ENCODE peak calls at places on chromosomes 13 and 19, in nine cellular contexts. J is HCT116, I is hepatocyte, D is GM23338, M is neural progenitor cell, B is SK-N-SH, K is OCI-LY7, G is GM23248, T is MM.1S. H is an unnamed sample.

GRCh38 chr13:80132741-80133601 is 208.0 kb downstream of the SPRY2 start:
- DNase-seq in D (peak), J (no peak), M (peak), B (peak), G (peak), K (no peak), T (no peak), I (peak), H (peak)

GRCh38 chr19:54871713-54872112 is 2.3 kb upstream of the FCAR start:
- DNase-seq in T (no peak), D (no peak), I (no peak), G (no peak), J (no peak), K (no peak), B (no peak), M (no peak), H (no peak)

GRCh38 chr13:112251930-112252585 is 124.1 kb upstream of the SPACA7 start:
- DNase-seq in B (no peak), T (no peak), D (no peak), I (no peak), K (no peak), J (no peak), M (no peak), G (no peak), H (no peak)

GRCh38 chr13:74683411-74683810 is 549.2 kb upstream of the KLF12 start:
- DNase-seq in I (no peak), T (no peak), M (no peak), K (no peak), B (no peak), G (no peak), J (no peak), D (peak), H (peak)

GRCh38 chr19:49231804-49232203 is 74.2 kb downstream of the TRPM4 start:
- DNase-seq in B (no peak), M (no peak), G (no peak), K (no peak), J (no peak), T (no peak), I (no peak), D (no peak), H (no peak)

GRCh38 chr19:19663292-19664120 is at the start of gene ATP13A1:
- DNase-seq in M (peak), K (peak), I (peak), J (peak), B (peak), D (peak), T (peak), G (peak), H (peak)

GRCh38 chr13:26965058-26965380 is 204.4 kb upstream of the GPR12 start:
- DNase-seq in B (no peak), I (no peak), M (no peak), G (no peak), T (no peak), K (no peak), J (no peak), D (no peak), H (no peak)

GRCh38 chr13:56736966-56737365 is 403.8 kb upstream of the PRR20A start:
- DNase-seq in B (no peak), M (no peak), G (no peak), J (no peak), I (no peak), T (no peak), K (no peak), D (no peak), H (no peak)

GRCh38 chr19:15450528-15450890 is 753 bp upstream of the WIZ start:
- DNase-seq in B (no peak), D (no peak), I (no peak), T (no peak), K (no peak), J (no peak), G (no peak), M (no peak), H (no peak)

GRCh38 chr13:30870049-30870884 is 35.8 kb upstream of the MEDAG start:
- DNase-seq in G (peak), B (no peak), T (peak), J (peak), D (peak), K (peak), I (peak), M (peak), H (peak)

GRCh38 chr19:45640849-45641273 is 1.7 kb upstream of the EML2 start:
- DNase-seq in G (no peak), D (peak), J (peak), T (no peak), I (peak), M (peak), K (no peak), B (no peak), H (peak)

GRCh38 chr19:45484273-45484945 is 12.4 kb downstream of the RTN2 start:
- DNase-seq in M (peak), I (no peak), D (no peak), B (no peak), G (peak), T (no peak), K (no peak), J (no peak), H (no peak)

GRCh38 chr13:33963134-33963533 is 145.2 kb downstream of the RFC3 start:
- DNase-seq in D (no peak), K (no peak), M (no peak), J (no peak), T (no peak), G (no peak), B (no peak), I (no peak), H (no peak)

DNA sequence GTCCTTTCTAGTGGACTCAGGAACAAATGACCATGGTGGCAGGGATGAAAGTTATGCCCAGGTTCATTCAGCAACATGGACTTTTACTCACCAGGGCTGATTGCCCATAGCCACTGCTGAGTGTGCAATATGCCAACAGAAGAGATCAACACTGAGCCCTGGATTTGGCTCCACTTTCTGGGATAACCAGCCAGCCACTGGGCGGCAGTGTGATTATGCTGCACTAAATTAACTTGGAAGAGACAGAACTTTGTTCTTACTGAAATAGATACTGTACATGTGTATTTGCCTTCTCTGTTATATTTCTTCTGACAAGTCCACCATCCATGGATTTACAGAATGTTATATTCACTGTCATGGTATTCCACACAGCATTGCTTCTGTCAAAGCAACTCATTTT is 257.4 kb downstream of the TDRD3 start:
- DNase-seq in J (no peak), K (no peak), I (peak), M (peak), T (no peak), B (no peak), D (peak), G (peak), H (peak)
- TF ChIP-seq EZH2phosphoT487 in J (no peak), K (no peak), I (no peak), M (no peak), T (no peak), B (no peak), D (no peak), G (no peak), H (no peak)

GRCh38 chr13:106210327-106210726 is 325.1 kb downstream of the EFNB2 start:
- DNase-seq in K (no peak), G (no peak), D (no peak), B (no peak), I (peak), J (no peak), T (no peak), M (no peak), H (no peak)
- H3K4me2 ChIP-seq in K (no peak), G (no peak), D (no peak), B (no peak), I (no peak), J (no peak), T (no peak), M (no peak), H (no peak)

DNA sequence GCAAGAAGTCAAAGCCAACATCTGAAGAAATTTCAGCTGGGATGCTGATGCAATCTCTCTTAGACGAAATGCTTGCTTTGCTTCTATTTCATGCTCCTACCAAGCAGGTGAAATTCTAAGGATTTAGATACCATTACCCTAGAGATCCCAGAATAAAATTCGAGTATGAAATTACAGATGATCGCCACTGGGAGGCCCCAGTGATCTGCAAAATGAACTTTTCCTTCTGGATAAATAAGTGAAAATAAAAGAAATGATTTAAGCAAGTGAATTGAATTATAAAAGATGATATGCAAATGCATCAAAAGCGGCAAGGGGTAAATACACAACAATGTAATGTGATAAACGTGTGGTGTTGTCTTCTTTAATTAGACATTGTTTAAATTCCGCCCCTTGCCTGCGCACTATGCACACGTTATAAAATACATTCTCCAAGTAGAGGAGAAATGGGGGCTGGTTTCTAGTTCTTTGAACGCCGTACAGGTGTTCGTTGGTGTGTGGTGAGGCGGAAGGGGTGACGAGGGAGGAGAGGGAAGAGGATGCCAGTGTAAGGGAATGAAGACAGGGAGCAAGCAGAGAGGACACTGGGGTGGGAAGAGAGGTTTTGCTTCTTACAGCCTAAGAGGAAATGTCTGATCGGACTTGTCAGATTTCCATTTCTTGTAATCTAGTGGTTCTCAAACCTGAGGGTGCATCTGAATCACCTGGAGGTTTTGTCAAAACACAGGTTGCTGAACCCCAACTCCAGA is 58.0 kb downstream of the ERCC5 start:
- DNase-seq in T (no peak), D (peak), B (peak), G (peak), K (peak), J (no peak), I (no peak), M (peak), H (peak)
- TF ChIP-seq EZH2phosphoT487 in T (no peak), D (no peak), B (no peak), G (no peak), K (no peak), J (no peak), I (no peak), M (no peak), H (no peak)

GRCh38 chr19:38639679-38640078 is 7.8 kb upstream of the ACTN4 start:
- DNase-seq in I (no peak), B (no peak), T (no peak), D (no peak), G (no peak), M (no peak), K (no peak), J (no peak), H (no peak)
- H3K4me2 ChIP-seq in I (no peak), B (no peak), T (no peak), D (no peak), G (no peak), M (no peak), K (no peak), J (no peak), H (no peak)

GRCh38 chr13:77386880-77387606 is 60.1 kb upstream of the MYCBP2 start:
- DNase-seq in K (no peak), I (no peak), M (no peak), J (no peak), D (no peak), G (peak), T (no peak), B (no peak), H (peak)
- TF ChIP-seq EZH2phosphoT487 in K (no peak), I (no peak), M (no peak), J (no peak), D (no peak), G (no peak), T (no peak), B (no peak), H (no peak)

H was measured in PC-3.